ENCODE peak calls at places on chromosomes 13 and 19, in five cellular contexts. V is mammary epithelial cell, H is astrocyte, T is tibial nerve, G is transverse colon. S is an unnamed sample.

GRCh38 chr19:33254245-33254824 is 28.7 kb upstream of the SLC7A10 start:
- DNase-seq in V (no peak), H (no peak), T (no peak), G (no peak), S (no peak)

GRCh38 chr13:94254737-94255136 is 224.7 kb downstream of the DCT start:
- DNase-seq in V (no peak), H (no peak), G (no peak), T (no peak), S (no peak)

GRCh38 chr19:33505168-33505567 is 16.4 kb downstream of the PEPD start:
- DNase-seq in V (no peak), H (no peak), T (no peak), G (no peak), S (no peak)

GRCh38 chr13:95509521-95510315 is 42.8 kb upstream of the CLDN10 start:
- DNase-seq in H (peak; percentile 63), V (peak; percentile 85), T (no peak), G (no peak), S (no peak)

GRCh38 chr13:92716749-92717148 is 509.9 kb upstream of the GPC6 start:
- DNase-seq in V (peak; percentile 2), T (no peak), G (no peak), H (peak; percentile 9), S (no peak)

GRCh38 chr13:34939771-34940170 is 2.3 kb upstream of the NBEA start:
- DNase-seq in G (no peak), T (no peak), V (no peak), H (no peak), S (no peak)

GRCh38 chr19:32442650-32443049 is 37.1 kb downstream of the DPY19L3 start:
- DNase-seq in V (no peak), T (no peak), H (no peak), G (no peak), S (no peak)

GRCh38 chr13:36766295-36766694 is 52.7 kb upstream of the RFXAP start:
- DNase-seq in H (peak; percentile 87), G (no peak), V (peak; percentile 84), T (no peak), S (no peak)

GRCh38 chr19:51889934-51890333 is 2.2 kb upstream of the ZNF577 start:
- DNase-seq in T (no peak), H (no peak), G (no peak), V (no peak), S (no peak)

GRCh38 chr13:25247345-25247744 is 39.9 kb downstream of the MTMR6 start:
- DNase-seq in G (no peak), V (no peak), H (no peak), T (no peak), S (no peak)

GRCh38 chr13:32491028-32491427 is 47.6 kb downstream of the N4BP2L2 start:
- DNase-seq in G (no peak), V (no peak), H (no peak), T (no peak), S (no peak)

GRCh38 chr13:98279473-98280175 is 102.6 kb upstream of the RNF113B start:
- DNase-seq in V (no peak), T (no peak), G (no peak), H (no peak), S (no peak)

GRCh38 chr13:79237981-79238380 is 168.1 kb downstream of the RBM26 start:
- DNase-seq in T (no peak), H (no peak), G (no peak), V (no peak), S (no peak)

GRCh38 chr19:48445256-48445605 is 552 bp upstream of the GRWD1 start:
- DNase-seq in H (peak; percentile 92), V (peak; percentile 88), T (no peak), G (no peak), S (peak; percentile 85)

GRCh38 chr13:48291730-48292129 is 11.8 kb upstream of the RB1 start:
- DNase-seq in G (no peak), V (no peak), H (no peak), T (no peak), S (no peak)

GRCh38 chr13:38944219-38944618 is 46.4 kb downstream of the STOML3 start:
- DNase-seq in V (no peak), H (no peak), T (no peak), G (no peak), S (no peak)

GRCh38 chr13:79637086-79637763 is 156.3 kb downstream of the NDFIP2 start:
- DNase-seq in H (peak; percentile 11), T (no peak), G (no peak), V (no peak), S (no peak)

GRCh38 chr13:106036870-106037269 is 498.6 kb downstream of the EFNB2 start:
- DNase-seq in G (peak; percentile 10), T (no peak), V (no peak), H (no peak), S (no peak)

GRCh38 chr13:106034201-106034600 is 501.3 kb downstream of the EFNB2 start:
- DNase-seq in T (no peak), H (peak; percentile 83), V (peak; percentile 70), G (no peak), S (no peak)

GRCh38 chr13:106029901-106030300 is 505.6 kb downstream of the EFNB2 start:
- DNase-seq in T (no peak), V (no peak), G (no peak), H (no peak), S (no peak)

GRCh38 chr13:106028916-106029315 is 506.5 kb downstream of the EFNB2 start:
- DNase-seq in G (no peak), T (no peak), H (peak; percentile 71), V (peak; percentile 19), S (no peak)

GRCh38 chr13:106033634-106034033 is 501.8 kb downstream of the EFNB2 start:
- DNase-seq in V (no peak), T (no peak), G (no peak), H (peak; percentile 56), S (peak; percentile 15)
- TF ChIP-seq CTCF in V (no peak), T (no peak), G (no peak), H (peak; percentile 43), S (peak; percentile 54)

GRCh38 chr13:99341969-99342722 is 34.9 kb upstream of the GPR183 start:
- DNase-seq in G (no peak), H (no peak), V (no peak), T (no peak), S (no peak)
- H3K27ac ChIP-seq in G (no peak overlapping the region), H (no peak overlapping the region), V (no peak overlapping the region), T (no peak overlapping the region), S (no peak overlapping the region)

GRCh38 chr19:11680689-11681302 is 58.0 kb downstream of the ZNF823 start:
- DNase-seq in H (no peak), T (no peak), V (no peak), G (no peak), S (no peak)
- H3K9me3 ChIP-seq in H (peaks cover 23% of the 10 kb centered on the region), T (no peaks in the 10 kb centered on the region), V (peaks cover 22% of the 10 kb centered on the region), G (peaks cover 32% of the 10 kb centered on the region), S (peaks cover 30% of the 10 kb centered on the region)

GRCh38 chr19:44783545-44783944 is 5.9 kb downstream of the CBLC start:
- DNase-seq in H (no peak), G (no peak), T (no peak), V (no peak), S (no peak)
- TF ChIP-seq CTCF in H (no peak), G (no peak), T (no peak), V (no peak), S (no peak)

DNA sequence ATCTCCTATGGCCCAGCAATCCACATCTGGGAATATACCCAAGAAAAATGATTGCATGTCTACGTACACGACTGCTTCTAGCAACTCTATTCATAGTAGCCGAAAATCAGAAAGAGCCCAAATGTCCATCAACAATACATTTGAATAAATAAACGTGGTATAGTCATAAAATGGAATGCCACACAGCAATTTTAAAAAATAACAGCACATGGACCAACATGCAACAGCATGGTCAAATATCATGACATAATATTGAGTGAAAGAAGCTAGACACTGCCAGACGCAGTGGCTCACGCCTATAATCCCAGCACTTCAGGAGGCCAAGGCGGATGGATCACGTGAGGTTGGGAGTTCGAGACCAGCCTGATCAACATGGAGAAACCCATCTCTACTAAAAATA is 16.3 kb downstream of the TEX101 start:
- DNase-seq in H (no peak), V (no peak), T (no peak), G (no peak), S (no peak)
- H3K27ac ChIP-seq in H (no peak overlapping the region), V (no peak overlapping the region), T (no peak overlapping the region), G (peak overlapping the region; percentile 76), S (no peak overlapping the region)

GRCh38 chr19:8257052-8257443 is 47.9 kb downstream of the CERS4 start:
- DNase-seq in V (no peak), G (no peak), T (no peak), H (no peak), S (no peak)

GRCh38 chr19:8253678-8254077 is 44.5 kb downstream of the CERS4 start:
- DNase-seq in G (no peak), H (no peak), V (no peak), T (no peak), S (no peak)

GRCh38 chr19:8255426-8256125 is 46.4 kb downstream of the CERS4 start:
- DNase-seq in H (no peak), V (no peak), G (no peak), T (no peak), S (no peak)

GRCh38 chr19:8254286-8255001 is 45.3 kb downstream of the CERS4 start:
- DNase-seq in G (no peak), V (no peak), H (no peak), T (no peak), S (no peak)

DNA sequence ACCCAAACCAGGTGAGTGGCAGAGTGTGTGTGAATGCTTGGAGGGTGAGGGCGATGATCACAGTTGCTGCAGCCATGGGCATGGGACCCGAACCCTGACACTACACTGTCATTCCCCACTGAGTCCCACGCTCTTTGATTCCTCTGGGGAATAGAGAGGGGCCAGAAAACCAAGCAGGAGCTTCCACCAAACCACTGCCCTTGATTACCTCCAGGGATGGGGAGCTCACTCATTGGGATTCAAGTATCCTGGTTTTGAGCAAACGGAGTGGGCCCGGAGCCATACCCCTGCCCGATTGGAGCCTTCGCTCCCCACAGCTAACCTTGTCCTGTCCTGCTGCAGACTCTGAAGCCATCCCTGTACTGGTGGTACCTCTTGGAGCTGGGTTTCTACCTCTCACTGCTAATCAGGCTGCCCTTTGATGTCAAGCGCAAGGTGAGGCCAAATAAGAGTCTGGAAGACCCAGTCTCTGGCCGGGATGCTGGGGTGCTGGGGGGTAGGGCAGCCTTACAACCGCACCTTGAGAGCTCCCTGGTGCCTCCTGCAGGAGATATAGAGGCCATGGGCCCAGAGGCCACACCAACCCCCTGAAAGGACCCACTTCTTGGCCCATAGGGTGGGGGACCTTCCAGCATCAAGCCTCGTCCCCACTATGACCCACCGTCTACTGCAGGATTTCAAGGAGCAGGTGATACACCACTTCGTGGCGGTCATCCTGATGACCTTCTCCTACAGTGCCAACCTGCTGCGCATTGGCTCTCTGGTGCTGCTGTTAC is 47.3 kb downstream of the CERS4 start:
- DNase-seq in T (no peak), H (no peak), V (no peak), G (no peak), S (no peak)
- H3K9me3 ChIP-seq in T (no peaks in the 10 kb centered on the region), H (no peaks in the 10 kb centered on the region), V (no peaks in the 10 kb centered on the region), G (no peaks in the 10 kb centered on the region), S (no peaks in the 10 kb centered on the region)

GRCh38 chr13:26719356-26719945 is 41.1 kb downstream of the GPR12 start:
- DNase-seq in V (no peak), H (no peak), T (no peak), G (no peak), S (no peak)
- TF ChIP-seq CTCF in V (peak; percentile 22), H (peak; percentile 8), T (no peak), G (no peak), S (peak; percentile 22)